ENCODE peak calls at places on chromosomes 12 and 14, in six cellular contexts. J is left ventricle myocardium inferior, D is GM12864, E is neural progenitor cell, F is esophagus squamous epithelium, Q is fibroblast of mammary gland. T is an unnamed sample.
A peak's percentile ranks its signal among the peaks of the same experiment; 100 is the strongest.

GRCh38 chr12:30830751-30831150 is 76.0 kb upstream of the CAPRIN2 start:
- DNase-seq in F (no peak), Q (no peak), E (no peak), J (no peak), D (no peak), T (no peak)

GRCh38 chr12:96164951-96165858 is 29.0 kb upstream of the ELK3 start:
- DNase-seq in Q (no peak), J (peak; percentile 26), F (no peak), D (no peak), E (no peak), T (no peak)

GRCh38 chr14:90788031-90788430 is 28.2 kb downstream of the TTC7B start:
- DNase-seq in D (no peak), Q (no peak), F (no peak), J (no peak), E (no peak), T (no peak)

GRCh38 chr14:46139668-46140067 is 511.9 kb downstream of the RPL10L start:
- DNase-seq in E (no peak), D (no peak), J (no peak), F (no peak), Q (no peak), T (no peak)

GRCh38 chr12:93447555-93448265 is 6.0 kb upstream of the UBE2N start:
- DNase-seq in D (no peak), J (no peak), E (no peak), Q (no peak), F (no peak), T (no peak)

GRCh38 chr12:15984097-15984800 is 73.1 kb downstream of the DERA start:
- DNase-seq in E (no peak), D (no peak), F (no peak), Q (peak; percentile 74), J (no peak), T (no peak)

GRCh38 chr14:100578552-100578951 is 8.7 kb downstream of the BEGAIN start:
- DNase-seq in J (no peak), Q (peak; percentile 64), D (no peak), E (no peak), F (no peak), T (no peak)

GRCh38 chr12:50224026-50224692 is 57.0 kb upstream of the CERS5 start:
- DNase-seq in D (peak; percentile 54), F (no peak), Q (no peak), J (no peak), E (peak; percentile 38), T (no peak)

GRCh38 chr12:59131462-59131861 is 211.2 kb upstream of the LRIG3 start:
- DNase-seq in E (peak; percentile 69), F (no peak), D (no peak), Q (no peak), J (no peak), T (no peak)

DNA sequence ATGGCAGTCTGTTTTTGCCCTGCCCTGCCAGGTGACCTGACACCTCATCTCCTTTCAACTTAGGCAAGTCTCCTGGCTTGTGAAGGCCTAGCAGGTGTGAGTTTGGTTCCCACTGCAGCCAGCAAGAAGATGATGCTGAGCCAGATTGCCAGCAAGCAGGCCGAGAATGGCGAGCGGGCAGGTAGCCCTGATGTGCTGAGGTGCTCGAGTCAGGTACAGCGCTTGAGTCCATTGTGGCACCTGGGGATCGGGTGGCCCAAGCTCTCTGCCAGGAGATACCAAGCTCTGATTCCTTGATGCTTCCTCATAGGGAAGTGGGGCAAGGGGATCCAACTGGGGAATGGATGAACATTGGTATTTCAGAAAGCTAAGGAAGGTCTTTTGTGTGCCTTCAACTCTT is 4.1 kb upstream of the CSAD start:
- DNase-seq in F (no peak), D (no peak), E (no peak), J (no peak), Q (no peak), T (no peak)
- H3K4me3 ChIP-seq in F (no peak overlapping the region), D (no peak overlapping the region), E (no peak overlapping the region), J (no peak overlapping the region), Q (no peak overlapping the region), T (no peak overlapping the region)

DNA sequence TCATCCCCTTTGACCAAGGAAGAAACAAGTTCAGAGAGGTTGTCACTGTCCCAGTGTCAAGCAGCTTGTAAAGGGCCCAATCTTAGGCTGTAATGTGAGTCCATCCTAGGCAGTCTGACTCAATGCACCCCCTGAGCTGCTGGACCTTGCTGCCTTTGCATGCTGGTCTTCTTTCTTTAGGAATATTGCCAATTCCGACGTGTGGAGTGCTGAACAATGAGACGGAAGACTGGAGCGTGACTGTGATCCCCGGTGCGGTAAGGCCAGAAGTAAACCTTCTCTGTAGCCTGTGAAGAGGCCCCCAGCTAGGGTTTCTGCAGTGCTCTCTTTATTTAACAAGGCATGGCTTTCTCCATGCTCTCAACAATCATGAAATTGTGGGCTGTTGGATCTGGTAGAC is 963 bp downstream of the TCTN2 start:
- DNase-seq in D (no peak), J (no peak), Q (peak; percentile 64), F (no peak), E (peak; percentile 5), T (no peak)
- H3K4me3 ChIP-seq in D (no peak overlapping the region), J (peak overlapping the region; percentile 77), Q (peak overlapping the region; percentile 88), F (peak overlapping the region; percentile 72), E (peak overlapping the region; percentile 92), T (no peak overlapping the region)

GRCh38 chr12:2692156-2692555 is 102.6 kb upstream of the FKBP4 start:
- DNase-seq in D (no peak), E (no peak), J (no peak), F (no peak), Q (no peak), T (peak; percentile 89)
- H3K4me3 ChIP-seq in D (peak overlapping the region; percentile 58), E (peak overlapping the region; percentile 67), J (peak overlapping the region; percentile 52), F (peak overlapping the region; percentile 70), Q (no peak overlapping the region), T (peak overlapping the region; percentile 77)

GRCh38 chr14:104660597-104660996 is 28.8 kb upstream of the INF2 start:
- DNase-seq in F (no peak), Q (no peak), D (peak; percentile 61), E (no peak), J (no peak), T (no peak)
- H3K4me3 ChIP-seq in F (no peak overlapping the region), Q (no peak overlapping the region), D (peak overlapping the region; percentile 53), E (no peak overlapping the region), J (no peak overlapping the region), T (no peak overlapping the region)

GRCh38 chr14:29668201-29668600 is 259.4 kb downstream of the PRKD1 start:
- DNase-seq in F (no peak), E (no peak), Q (peak; percentile 3), D (no peak), J (no peak), T (no peak)

GRCh38 chr14:29664515-29664914 is 263.1 kb downstream of the PRKD1 start:
- DNase-seq in J (no peak), F (no peak), D (no peak), Q (no peak), E (no peak), T (no peak)

GRCh38 chr14:29663281-29663801 is 264.3 kb downstream of the PRKD1 start:
- DNase-seq in Q (peak; percentile 46), J (no peak), E (no peak), D (no peak), F (no peak), T (no peak)
- H3K4me3 ChIP-seq in Q (no peak overlapping the region), J (no peak overlapping the region), E (no peak overlapping the region), D (no peak overlapping the region), F (no peak overlapping the region), T (no peak overlapping the region)

DNA sequence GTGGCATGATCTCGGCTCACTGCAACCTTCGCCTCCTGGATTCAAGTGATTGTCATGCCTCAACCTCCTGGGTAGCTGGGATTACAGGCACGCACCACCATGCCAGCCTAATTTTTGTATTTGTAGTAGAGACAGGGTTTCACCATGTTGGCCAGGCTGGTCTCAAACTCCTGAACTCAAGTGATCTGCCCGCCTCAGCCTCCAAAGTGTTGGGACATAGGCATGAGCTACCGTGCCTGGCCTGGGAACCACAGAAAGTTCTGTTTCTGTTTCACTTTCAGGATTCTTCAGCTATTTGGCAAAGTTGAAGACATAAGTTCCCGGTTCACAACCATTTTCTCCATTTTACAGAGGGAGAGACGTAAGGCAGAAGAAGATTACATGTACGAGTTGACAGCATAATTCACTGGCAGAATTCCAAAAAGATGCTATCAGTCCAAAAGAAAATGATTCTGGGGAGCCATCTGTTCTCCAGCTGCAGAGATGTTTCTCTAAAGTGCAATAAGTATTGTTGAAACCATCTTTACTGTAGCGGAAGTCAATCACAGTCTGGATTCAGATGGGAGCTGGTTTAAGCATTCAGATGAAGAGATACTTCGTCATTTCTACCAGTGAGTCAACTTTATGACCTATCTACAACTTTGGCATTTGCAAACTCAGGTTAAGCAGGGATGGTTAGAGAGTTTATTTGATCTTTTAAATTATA is 8.1 kb upstream of the RNF34 start:
- DNase-seq in F (no peak), Q (peak; percentile 54), D (peak; percentile 43), J (no peak), E (no peak), T (no peak)
- H3K4me3 ChIP-seq in F (peak overlapping the region; percentile 53), Q (no peak overlapping the region), D (no peak overlapping the region), J (peak overlapping the region; percentile 39), E (no peak overlapping the region), T (no peak overlapping the region)

GRCh38 chr14:47425302-47425701 is 250.1 kb downstream of the MDGA2 start:
- DNase-seq in Q (no peak), F (no peak), J (no peak), D (no peak), E (no peak), T (no peak)

GRCh38 chr14:47422191-47422590 is 253.2 kb downstream of the MDGA2 start:
- DNase-seq in Q (no peak), E (peak; percentile 65), J (no peak), F (no peak), D (no peak), T (no peak)
- H3K4me3 ChIP-seq in Q (no peak overlapping the region), E (peak overlapping the region; percentile 15), J (no peak overlapping the region), F (no peak overlapping the region), D (no peak overlapping the region), T (no peak overlapping the region)

DNA sequence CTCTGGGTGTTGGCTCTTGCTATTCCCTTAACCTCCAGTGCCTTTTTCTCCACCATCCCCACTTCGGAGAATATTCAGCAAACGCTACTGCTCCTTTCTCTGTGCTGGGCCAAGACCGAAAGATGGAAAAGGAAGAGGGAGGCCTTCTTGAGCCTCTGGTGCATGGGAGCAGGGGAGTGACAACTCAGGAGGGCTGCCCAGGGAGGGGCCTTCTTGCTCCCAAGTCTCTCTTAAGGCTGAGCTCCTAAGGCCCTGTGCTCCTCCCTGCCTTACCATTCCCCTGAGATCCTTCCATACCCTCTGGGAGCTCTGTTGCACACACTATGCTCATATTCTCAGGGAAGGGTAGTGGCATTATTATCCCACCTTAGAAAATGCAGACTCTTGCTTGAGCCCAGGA is 34.9 kb downstream of the SH2B3 start:
- DNase-seq in Q (no peak), D (no peak), E (no peak), J (no peak), F (no peak), T (no peak)
- H3K4me3 ChIP-seq in Q (no peak overlapping the region), D (no peak overlapping the region), E (no peak overlapping the region), J (no peak overlapping the region), F (no peak overlapping the region), T (no peak overlapping the region)

T was measured in Jurkat, Clone E6-1.